ENCODE peak calls at places on chromosomes 6 and 20, in five cellular contexts. One of them, this sample, is unnamed.

GRCh38 chr20:7710440-7710839 is 229.8 kb downstream of the HAO1 start:
- DNase-seq in putamen: no peak
- DNase-seq in ACHN: no peak
- DNase-seq in hepatocyte: no peak
- DNase-seq in H7: no peak
- DNase-seq in this sample: no peak

GRCh38 chr6:111718990-111719389 is 113.3 kb upstream of the TRAF3IP2 start:
- DNase-seq in putamen: no peak
- DNase-seq in ACHN: no peak
- DNase-seq in hepatocyte: no peak
- DNase-seq in H7: no peak
- DNase-seq in this sample: no peak

GRCh38 chr6:170063431-170063830 is 227.4 kb downstream of the DLL1 start:
- DNase-seq in putamen: no peak
- DNase-seq in ACHN: no peak
- DNase-seq in hepatocyte: no peak
- DNase-seq in H7: no peak
- DNase-seq in this sample: no peak

GRCh38 chr20:52457826-52458225 is 266.2 kb upstream of the ZFP64 start:
- DNase-seq in putamen: no peak
- DNase-seq in ACHN: no peak
- DNase-seq in hepatocyte: peak
- DNase-seq in H7: no peak
- DNase-seq in this sample: no peak

GRCh38 chr6:133890941-133891813 is 2.3 kb downstream of the TCF21 start:
- DNase-seq in putamen: no peak
- DNase-seq in ACHN: no peak
- DNase-seq in hepatocyte: peak
- DNase-seq in H7: peak
- DNase-seq in this sample: no peak

GRCh38 chr20:5786930-5787826 is 37.0 kb downstream of the SHLD1 start:
- DNase-seq in putamen: no peak
- DNase-seq in ACHN: no peak
- DNase-seq in hepatocyte: no peak
- DNase-seq in H7: no peak
- DNase-seq in this sample: no peak

GRCh38 chr6:47519279-47519678 is 41.7 kb downstream of the CD2AP start:
- DNase-seq in putamen: no peak
- DNase-seq in ACHN: no peak
- DNase-seq in hepatocyte: no peak
- DNase-seq in H7: no peak
- DNase-seq in this sample: no peak

GRCh38 chr6:168180548-168181011 is 101.6 kb upstream of the FRMD1 start:
- DNase-seq in putamen: no peak
- DNase-seq in ACHN: no peak
- DNase-seq in hepatocyte: no peak
- DNase-seq in H7: peak
- DNase-seq in this sample: no peak

GRCh38 chr6:14274016-14274415 is 156.4 kb downstream of the CD83 start:
- DNase-seq in putamen: no peak
- DNase-seq in ACHN: no peak
- DNase-seq in hepatocyte: no peak
- DNase-seq in H7: no peak
- DNase-seq in this sample: no peak

GRCh38 chr6:20819774-20820400 is 285.6 kb downstream of the CDKAL1 start:
- DNase-seq in putamen: no peak
- DNase-seq in ACHN: no peak
- DNase-seq in hepatocyte: no peak
- DNase-seq in H7: no peak
- DNase-seq in this sample: no peak

GRCh38 chr6:26141378-26141901 is 54.2 kb downstream of the HFE start:
- DNase-seq in putamen: peak
- DNase-seq in ACHN: no peak
- DNase-seq in hepatocyte: no peak
- DNase-seq in H7: no peak
- DNase-seq in this sample: no peak

GRCh38 chr6:169035381-169036280 is 218.0 kb downstream of the THBS2 start:
- DNase-seq in putamen: no peak
- DNase-seq in ACHN: no peak
- DNase-seq in hepatocyte: peak
- DNase-seq in H7: no peak
- DNase-seq in this sample: no peak

GRCh38 chr20:10671850-10672578 is 1.8 kb downstream of the JAG1 start:
- DNase-seq in putamen: no peak
- DNase-seq in ACHN: peak
- DNase-seq in hepatocyte: peak
- DNase-seq in H7: peak
- DNase-seq in this sample: peak

GRCh38 chr6:1657116-1657776 is 47.5 kb downstream of the FOXC1 start:
- DNase-seq in putamen: no peak
- DNase-seq in ACHN: peak
- DNase-seq in hepatocyte: no peak
- DNase-seq in H7: no peak
- DNase-seq in this sample: no peak

GRCh38 chr20:31675828-31676533 is 38.3 kb downstream of the COX4I2 start:
- DNase-seq in putamen: peak
- DNase-seq in ACHN: no peak
- DNase-seq in hepatocyte: no peak
- DNase-seq in H7: no peak
- DNase-seq in this sample: no peak

GRCh38 chr6:39256294-39256693 is 27.0 kb upstream of the KCNK5 start:
- DNase-seq in putamen: no peak
- DNase-seq in ACHN: no peak
- DNase-seq in hepatocyte: no peak
- DNase-seq in H7: peak
- DNase-seq in this sample: no peak

GRCh38 chr20:50834599-50835005 is 39.7 kb downstream of the BCAS4 start:
- DNase-seq in putamen: no peak
- DNase-seq in ACHN: no peak
- DNase-seq in hepatocyte: no peak
- DNase-seq in H7: no peak
- DNase-seq in this sample: no peak

GRCh38 chr6:126919947-126920346 is 198.5 kb upstream of the RSPO3 start:
- DNase-seq in putamen: no peak
- DNase-seq in ACHN: peak
- DNase-seq in hepatocyte: peak
- DNase-seq in H7: no peak
- DNase-seq in this sample: no peak

GRCh38 chr6:15331143-15331542 is 85.3 kb downstream of the JARID2 start:
- DNase-seq in putamen: no peak
- DNase-seq in ACHN: peak
- DNase-seq in hepatocyte: no peak
- DNase-seq in H7: no peak
- DNase-seq in this sample: no peak

GRCh38 chr6:225121-225721 is 67.1 kb upstream of the DUSP22 start:
- DNase-seq in putamen: no peak
- DNase-seq in ACHN: no peak
- DNase-seq in hepatocyte: no peak
- DNase-seq in H7: no peak
- DNase-seq in this sample: no peak

GRCh38 chr6:47437592-47437991 is 40.0 kb upstream of the CD2AP start:
- DNase-seq in putamen: no peak
- DNase-seq in ACHN: no peak
- DNase-seq in hepatocyte: no peak
- DNase-seq in H7: no peak
- DNase-seq in this sample: no peak

GRCh38 chr6:125519367-125519766 is 217.6 kb upstream of the HDDC2 start:
- DNase-seq in putamen: no peak
- DNase-seq in ACHN: no peak
- DNase-seq in hepatocyte: no peak
- DNase-seq in H7: no peak
- DNase-seq in this sample: no peak

GRCh38 chr6:166223091-166223490 is 55.4 kb upstream of the TBXT start:
- DNase-seq in putamen: no peak
- DNase-seq in ACHN: no peak
- DNase-seq in hepatocyte: no peak
- DNase-seq in H7: no peak
- DNase-seq in this sample: no peak

GRCh38 chr6:129490551-129491245 is 219.3 kb downstream of the ARHGAP18 start:
- DNase-seq in putamen: no peak
- DNase-seq in ACHN: peak
- DNase-seq in hepatocyte: peak
- DNase-seq in H7: no peak
- DNase-seq in this sample: no peak

GRCh38 chr6:128186724-128187123 is 285.9 kb upstream of the THEMIS start:
- DNase-seq in putamen: no peak
- DNase-seq in ACHN: no peak
- DNase-seq in hepatocyte: no peak
- DNase-seq in H7: no peak
- DNase-seq in this sample: no peak

GRCh38 chr20:14996883-14997672 is 659.7 kb upstream of the FLRT3 start:
- DNase-seq in putamen: no peak
- DNase-seq in ACHN: peak
- DNase-seq in hepatocyte: no peak
- DNase-seq in H7: no peak
- DNase-seq in this sample: no peak

GRCh38 chr6:7431594-7432390 is 42.2 kb downstream of the RIOK1 start:
- DNase-seq in putamen: no peak
- DNase-seq in ACHN: no peak
- DNase-seq in hepatocyte: no peak
- DNase-seq in H7: peak
- DNase-seq in this sample: no peak

GRCh38 chr6:130322673-130323268 is 43.0 kb upstream of the TMEM200A start:
- DNase-seq in putamen: peak
- DNase-seq in ACHN: peak
- DNase-seq in hepatocyte: peak
- DNase-seq in H7: peak
- DNase-seq in this sample: peak

GRCh38 chr20:2606507-2607006 is 45.9 kb upstream of the NOP56 start:
- DNase-seq in putamen: no peak
- DNase-seq in ACHN: no peak
- DNase-seq in hepatocyte: no peak
- DNase-seq in H7: no peak
- DNase-seq in this sample: no peak

GRCh38 chr6:83592770-83593394 is 80.5 kb downstream of the PRSS35 start:
- DNase-seq in putamen: no peak
- DNase-seq in ACHN: peak
- DNase-seq in hepatocyte: peak
- DNase-seq in H7: peak
- DNase-seq in this sample: peak

GRCh38 chr6:32692019-32692418 is 25.6 kb upstream of the HLA-DQB1 start:
- DNase-seq in putamen: no peak
- DNase-seq in ACHN: no peak
- DNase-seq in hepatocyte: peak
- DNase-seq in H7: peak
- DNase-seq in this sample: peak

GRCh38 chr6:152272486-152272885 is 364.7 kb downstream of the SYNE1 start:
- DNase-seq in putamen: no peak
- DNase-seq in ACHN: no peak
- DNase-seq in hepatocyte: no peak
- DNase-seq in H7: no peak
- DNase-seq in this sample: no peak

GRCh38 chr20:2207770-2208097 is 88.1 kb upstream of the TGM3 start:
- DNase-seq in putamen: no peak
- DNase-seq in ACHN: no peak
- DNase-seq in hepatocyte: no peak
- DNase-seq in H7: no peak
- DNase-seq in this sample: no peak

GRCh38 chr6:148682252-148682651 is 64.6 kb upstream of the UST start:
- DNase-seq in putamen: no peak
- DNase-seq in ACHN: no peak
- DNase-seq in hepatocyte: no peak
- DNase-seq in H7: peak
- DNase-seq in this sample: no peak

GRCh38 chr6:8065519-8065911 is 1.3 kb upstream of the BLOC1S5 start:
- DNase-seq in putamen: peak
- DNase-seq in ACHN: no peak
- DNase-seq in hepatocyte: no peak
- DNase-seq in H7: no peak
- DNase-seq in this sample: no peak

GRCh38 chr6:144736763-144737162 is 451.6 kb downstream of the UTRN start:
- DNase-seq in putamen: no peak
- DNase-seq in ACHN: no peak
- DNase-seq in hepatocyte: no peak
- DNase-seq in H7: no peak
- DNase-seq in this sample: no peak

GRCh38 chr20:46657618-46658017 is 6.4 kb upstream of the SLC13A3 start:
- DNase-seq in putamen: no peak
- DNase-seq in ACHN: no peak
- DNase-seq in hepatocyte: no peak
- DNase-seq in H7: no peak
- DNase-seq in this sample: no peak

GRCh38 chr20:32091888-32092346 is 17.6 kb upstream of the TM9SF4 start:
- DNase-seq in putamen: peak
- DNase-seq in ACHN: peak
- DNase-seq in hepatocyte: peak
- DNase-seq in H7: peak
- DNase-seq in this sample: peak

GRCh38 chr6:137756788-137757187 is 110.3 kb upstream of the TNFAIP3 start:
- DNase-seq in putamen: no peak
- DNase-seq in ACHN: no peak
- DNase-seq in hepatocyte: no peak
- DNase-seq in H7: no peak
- DNase-seq in this sample: no peak